ENCODE peak calls at places on chromosomes 2 and 18, in ten cellular contexts. K is astrocyte, T is hepatocyte, Q is fibroblast of lung, N is H9, O is HepG2, V is GM23248, F is endothelial cell of umbilical vein, U is IMR-90, X is PC-9. A is an unnamed sample. For H4K20me1, the result is how much of the 10 kb centered on the place peaks cover.

GRCh38 chr2:27832396-27832795 is 57.8 kb downstream of the RBKS start:
- DNase-seq in O (no peak), K (peak), V (peak), Q (peak), X (no peak), F (peak), N (no peak), T (no peak), U (peak), A (no peak)

GRCh38 chr2:29223851-29224692 is 108.9 kb downstream of the CLIP4 start:
- DNase-seq in K (peak), X (peak), Q (peak), U (peak), V (peak), F (peak), T (no peak), O (no peak), N (no peak), A (no peak)

GRCh38 chr2:6780765-6781274 is 84.9 kb downstream of the CMPK2 start:
- DNase-seq in T (peak), K (no peak), U (peak), O (no peak), N (no peak), Q (peak), X (no peak), V (peak), F (peak), A (peak)

GRCh38 chr2:105237045-105237765 is 4.3 kb upstream of the GPR45 start:
- DNase-seq in F (peak), K (no peak), X (no peak), O (no peak), Q (no peak), T (no peak), V (peak), U (no peak), N (peak), A (no peak)

GRCh38 chr2:224887159-224887558 is 155.1 kb downstream of the DOCK10 start:
- DNase-seq in V (peak), T (no peak), U (peak), O (no peak), X (no peak), N (no peak), K (peak), F (no peak), Q (peak), A (no peak)

GRCh38 chr2:201366166-201366565 is 9.0 kb upstream of the FLACC1 start:
- DNase-seq in F (no peak), U (peak), K (peak), O (no peak), T (no peak), V (no peak), N (no peak), Q (peak), X (no peak), A (no peak)

GRCh38 chr2:177161741-177162440 is 50.7 kb upstream of the HNRNPA3 start:
- DNase-seq in X (peak), Q (peak), V (peak), K (peak), O (no peak), U (peak), F (peak), N (no peak), T (peak), A (peak)

GRCh38 chr2:9950521-9951271 is 797 bp upstream of the GRHL1 start:
- DNase-seq in O (no peak), K (no peak), V (peak), X (peak), U (no peak), F (peak), N (peak), Q (no peak), T (peak), A (no peak)

GRCh38 chr2:16192416-16193216 is 252.3 kb downstream of the MYCN start:
- DNase-seq in O (no peak), V (no peak), Q (no peak), F (no peak), K (no peak), N (no peak), U (no peak), T (no peak), X (no peak), A (no peak)

GRCh38 chr2:112155331-112156151 is 17.4 kb downstream of the FBLN7 start:
- DNase-seq in Q (no peak), K (no peak), F (peak), X (no peak), T (no peak), U (no peak), O (no peak), V (no peak), N (no peak), A (peak)

GRCh38 chr2:30934071-30934470 is 126.8 kb upstream of the CAPN13 start:
- DNase-seq in K (no peak), X (no peak), U (no peak), V (peak), O (no peak), N (no peak), F (no peak), T (no peak), Q (no peak), A (no peak)

GRCh38 chr2:157751462-157752058 is 122.9 kb upstream of the ACVR1C start:
- DNase-seq in F (no peak), T (no peak), Q (peak), V (peak), U (peak), X (no peak), K (peak), N (peak), O (peak), A (peak)

GRCh38 chr2:30481323-30481800 is 34.3 kb downstream of the LCLAT1 start:
- DNase-seq in V (no peak), X (no peak), K (peak), U (no peak), Q (no peak), T (no peak), O (no peak), F (no peak), N (no peak), A (no peak)

GRCh38 chr2:96164459-96165184 is 19.4 kb upstream of the DUSP2 start:
- DNase-seq in K (no peak), N (peak), V (no peak), X (no peak), F (no peak), Q (no peak), T (no peak), O (no peak), U (no peak), A (peak)

GRCh38 chr2:217279571-217279970 is 419.7 kb upstream of the TNP1 start:
- DNase-seq in O (no peak), N (no peak), K (peak), Q (peak), T (peak), X (no peak), V (peak), F (peak), U (peak), A (no peak)

GRCh38 chr2:30310955-30311354 is 79.6 kb downstream of the LBH start:
- DNase-seq in V (no peak), N (no peak), K (no peak), U (no peak), T (no peak), Q (no peak), O (no peak), X (no peak), F (no peak), A (peak)

GRCh38 chr2:201827621-201828020 is 21.3 kb downstream of the CDK15 start:
- DNase-seq in Q (no peak), N (no peak), X (no peak), V (peak), F (no peak), K (peak), T (no peak), U (peak), O (no peak), A (no peak)

GRCh38 chr2:205403244-205403845 is 279.0 kb upstream of the NRP2 start:
- DNase-seq in Q (peak), F (no peak), T (no peak), V (peak), U (peak), X (no peak), O (no peak), K (peak), N (no peak), A (no peak)

GRCh38 chr18:48566588-48566987 is 27.8 kb downstream of the CTIF start:
- DNase-seq in F (no peak), N (no peak), U (no peak), O (no peak), X (no peak), T (no peak), V (no peak), K (no peak), Q (no peak), A (no peak)

GRCh38 chr18:35710581-35710980 is 129.0 kb downstream of the GALNT1 start:
- DNase-seq in Q (no peak), F (peak), T (no peak), U (no peak), X (no peak), O (no peak), V (no peak), K (peak), N (no peak), A (no peak)

GRCh38 chr2:147499785-147500184 is 345.0 kb upstream of the ACVR2A start:
- DNase-seq in N (no peak), U (no peak), X (no peak), O (no peak), V (peak), T (no peak), K (no peak), Q (no peak), F (no peak), A (no peak)

GRCh38 chr2:85032621-85033020 is 61.7 kb downstream of the KCMF1 start:
- DNase-seq in O (no peak), X (no peak), V (peak), K (peak), F (no peak), T (no peak), U (peak), Q (no peak), N (no peak), A (no peak)

GRCh38 chr2:173978447-173978846 is 13.3 kb upstream of the SP3 start:
- DNase-seq in Q (no peak), F (no peak), X (no peak), N (no peak), V (peak), K (no peak), U (peak), T (no peak), O (peak), A (no peak)

GRCh38 chr2:187842978-187843847 is 289.0 kb upstream of the TFPI start:
- DNase-seq in U (peak), Q (peak), X (no peak), F (peak), O (peak), T (peak), K (peak), N (no peak), V (peak), A (peak)

GRCh38 chr18:47901624-47902362 is 28.7 kb downstream of the SMAD2 start:
- DNase-seq in U (no peak), Q (no peak), T (no peak), N (no peak), K (no peak), F (no peak), X (no peak), V (no peak), O (no peak), A (peak)

GRCh38 chr2:236871500-236872001 is 214.1 kb upstream of the COPS8 start:
- DNase-seq in X (peak), O (peak), U (peak), N (no peak), V (peak), Q (peak), T (peak), K (peak), F (peak), A (no peak)

GRCh38 chr2:153232474-153232873 is 246.1 kb downstream of the RPRM start:
- DNase-seq in F (no peak), N (no peak), X (peak), K (no peak), V (no peak), T (no peak), Q (no peak), O (no peak), U (no peak), A (no peak)

GRCh38 chr2:54122939-54123338 is 7.5 kb downstream of the ACYP2 start:
- DNase-seq in O (peak), F (no peak), N (no peak), U (peak), X (no peak), K (peak), V (peak), T (peak), Q (peak), A (no peak)

GRCh38 chr2:159116922-159117321 is 148.5 kb downstream of the TANC1 start:
- DNase-seq in F (no peak), T (no peak), N (no peak), O (no peak), X (no peak), V (no peak), K (no peak), U (no peak), Q (no peak), A (no peak)

GRCh38 chr2:159118859-159119510 is 150.5 kb downstream of the TANC1 start:
- DNase-seq in Q (no peak), N (no peak), U (no peak), V (no peak), T (no peak), F (no peak), K (no peak), O (no peak), X (no peak), A (no peak)

GRCh38 chr2:159118115-159118858 is 149.8 kb downstream of the TANC1 start:
- DNase-seq in N (peak), X (peak), Q (peak), T (peak), V (peak), K (peak), O (peak), U (peak), F (peak), A (peak)

GRCh38 chr2:159117658-159118057 is 149.2 kb downstream of the TANC1 start:
- DNase-seq in T (no peak), X (no peak), V (no peak), K (no peak), Q (no peak), N (no peak), U (no peak), O (no peak), F (no peak), A (no peak)

GRCh38 chr2:159119652-159120257 is 151.3 kb downstream of the TANC1 start:
- DNase-seq in Q (no peak), X (no peak), K (peak), U (peak), N (no peak), T (no peak), V (peak), O (no peak), F (no peak), A (no peak)
- H3K27ac ChIP-seq in Q (no peak), X (no peak), K (no peak), U (no peak), N (no peak), T (no peak), V (no peak), O (no peak), F (no peak), A (no peak)

GRCh38 chr2:126971162-126971480 is 72.4 kb downstream of the TEX51 start:
- DNase-seq in U (no peak), T (no peak), K (no peak), O (no peak), X (no peak), V (no peak), F (no peak), Q (no peak), N (no peak), A (no peak)
- H2AFZ ChIP-seq in U (peak), T (no peak), K (no peak), O (no peak), X (no peak), V (peak), F (no peak), Q (no peak), N (no peak), A (no peak)

GRCh38 chr2:74046441-74046840 is 61.7 kb downstream of the TET3 start:
- DNase-seq in T (no peak), Q (no peak), V (no peak), O (no peak), F (no peak), U (no peak), N (no peak), K (no peak), X (no peak), A (no peak)

GRCh38 chr2:74048147-74048546 is 63.4 kb downstream of the TET3 start:
- DNase-seq in V (no peak), F (no peak), T (no peak), X (no peak), K (no peak), Q (no peak), O (no peak), N (no peak), U (no peak), A (no peak)

GRCh38 chr2:74048843-74049519 is 64.3 kb downstream of the TET3 start:
- DNase-seq in N (no peak), Q (no peak), O (no peak), X (no peak), V (no peak), K (no peak), T (no peak), U (no peak), F (no peak), A (no peak)

GRCh38 chr2:74045454-74045853 is 60.7 kb downstream of the TET3 start:
- DNase-seq in K (peak), V (peak), N (no peak), Q (peak), O (no peak), X (no peak), T (no peak), U (peak), F (no peak), A (no peak)

DNA sequence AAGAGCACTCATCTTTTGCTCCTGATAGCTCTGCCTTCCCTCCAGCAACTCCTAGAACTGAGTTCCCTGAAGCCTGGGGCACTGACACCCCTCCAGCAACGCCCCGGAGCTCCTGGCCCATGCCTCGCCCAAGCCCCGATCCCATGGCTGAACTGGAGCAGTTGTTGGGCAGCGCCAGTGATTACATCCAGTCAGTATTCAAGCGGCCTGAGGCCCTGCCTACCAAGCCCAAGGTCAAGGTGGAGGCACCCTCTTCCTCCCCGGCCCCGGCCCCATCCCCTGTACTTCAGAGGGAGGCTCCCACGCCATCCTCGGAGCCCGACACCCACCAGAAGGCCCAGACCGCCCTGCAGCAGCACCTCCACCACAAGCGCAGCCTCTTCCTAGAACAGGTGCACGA is 62.4 kb downstream of the TET3 start:
- DNase-seq in F (no peak), O (no peak), V (no peak), X (no peak), U (no peak), Q (no peak), N (no peak), T (no peak), K (no peak), A (no peak)
- H4K20me1 ChIP-seq in F (under half), O (under half), V (under half), X (under half), U (under half), Q (under half), N (under half), T (under half), K (half or more), A (under half)

GRCh38 chr2:48358982-48359381 is 171.0 kb upstream of the STON1 start:
- DNase-seq in T (no peak), K (no peak), F (no peak), X (no peak), N (no peak), O (no peak), U (no peak), Q (no peak), V (no peak), A (no peak)

GRCh38 chr2:48362515-48362914 is 167.4 kb upstream of the STON1 start:
- DNase-seq in N (no peak), O (no peak), V (no peak), X (no peak), Q (no peak), K (no peak), U (no peak), T (no peak), F (no peak), A (no peak)

GRCh38 chr2:48355494-48355893 is 174.5 kb upstream of the STON1 start:
- DNase-seq in N (no peak), Q (no peak), U (no peak), K (no peak), X (no peak), V (no peak), F (no peak), T (no peak), O (no peak), A (no peak)

GRCh38 chr2:48357351-48357750 is 172.6 kb upstream of the STON1 start:
- DNase-seq in K (no peak), T (no peak), F (no peak), Q (no peak), N (no peak), U (no peak), O (no peak), X (no peak), V (no peak), A (no peak)

DNA sequence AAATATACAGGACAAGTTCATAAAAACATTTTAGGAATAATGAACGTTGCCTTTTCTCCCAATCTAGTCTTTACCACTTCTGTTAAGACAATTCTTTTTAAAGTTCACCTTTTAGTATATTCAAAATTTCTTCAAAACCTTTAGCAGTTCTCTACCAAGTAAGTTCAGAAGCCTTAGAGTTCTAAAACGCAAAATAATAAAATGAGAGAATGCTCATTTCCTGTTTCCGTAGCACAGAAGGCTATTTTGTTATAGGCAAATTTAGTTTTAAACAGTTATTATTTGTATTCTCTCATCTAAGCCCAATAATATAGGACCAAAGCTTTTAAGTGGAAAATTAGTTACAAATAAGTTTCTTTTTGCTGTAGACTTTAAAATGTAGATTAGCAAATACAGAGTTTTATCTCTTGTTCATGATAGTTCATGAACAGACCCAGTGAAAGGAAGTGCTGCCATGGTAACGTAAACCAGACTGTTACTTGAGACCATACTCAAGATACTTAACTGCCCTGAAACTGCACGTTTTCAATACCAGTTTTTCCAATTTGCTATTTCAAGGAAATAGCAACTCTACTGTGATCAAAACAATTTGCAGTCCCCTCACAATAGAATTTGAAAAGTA is 173.1 kb upstream of the STON1 start:
- DNase-seq in F (peak), K (peak), N (no peak), V (no peak), X (no peak), Q (peak), T (peak), O (no peak), U (peak), A (peak)
- H3K27ac ChIP-seq in F (peak), K (no peak), N (no peak), V (no peak), X (no peak), Q (no peak), T (peak), O (no peak), U (no peak), A (peak)

GRCh38 chr2:7801212-7801611 is 880.6 kb upstream of the ID2 start:
- DNase-seq in F (no peak), K (no peak), O (no peak), X (no peak), T (no peak), N (no peak), V (no peak), U (no peak), Q (no peak), A (peak)

GRCh38 chr2:7792031-7792651 is 874.9 kb downstream of the RNF144A start:
- DNase-seq in U (no peak), O (peak), F (no peak), N (no peak), T (peak), V (no peak), X (peak), Q (no peak), K (no peak), A (no peak)

GRCh38 chr2:7794916-7795315 is 877.7 kb downstream of the RNF144A start:
- DNase-seq in U (no peak), X (peak), K (no peak), T (no peak), Q (no peak), F (no peak), N (no peak), V (no peak), O (no peak), A (no peak)

GRCh38 chr2:7795358-7796199 is 878.4 kb downstream of the RNF144A start:
- DNase-seq in T (peak), X (peak), V (peak), F (no peak), Q (peak), U (peak), O (no peak), K (peak), N (no peak), A (no peak)

GRCh38 chr2:7796200-7796563 is 879.0 kb downstream of the RNF144A start:
- DNase-seq in O (no peak), V (no peak), N (no peak), K (no peak), Q (no peak), F (no peak), U (no peak), T (no peak), X (peak), A (no peak)
- H2AFZ ChIP-seq in O (no peak), V (peak), N (no peak), K (no peak), Q (no peak), F (no peak), U (no peak), T (no peak), X (no peak), A (peak)